ENCODE peak calls at places on chromosomes 12 and 14, in four cellular contexts. D is HCT116, T is Panc1, H is HepG2. K is an unnamed sample.

GRCh38 chr12:11923067-11923466 is 147.7 kb upstream of the BCL2L14 start:
- DNase-seq in D (no peak), T (no peak), H (no peak), K (no peak)

GRCh38 chr14:21796912-21797311 is 123.3 kb upstream of the OR4E1 start:
- DNase-seq in D (no peak), T (no peak), H (no peak), K (no peak)

GRCh38 chr14:68552597-68552996 is 240.3 kb downstream of the ZFP36L1 start:
- DNase-seq in D (no peak), T (no peak), H (no peak), K (no peak)

GRCh38 chr12:45362291-45362690 is 146.4 kb downstream of the ANO6 start:
- DNase-seq in D (no peak), T (no peak), H (no peak), K (no peak)

GRCh38 chr14:73625686-73626085 is 13.4 kb downstream of the ACOT6 start:
- DNase-seq in D (no peak), T (no peak), H (no peak), K (no peak)

GRCh38 chr12:52020539-52021336 is 14.0 kb downstream of the TAMALIN start:
- DNase-seq in D (no peak), T (no peak), H (peak), K (peak)

GRCh38 chr14:68148276-68148675 is 328.7 kb downstream of the RAD51B start:
- DNase-seq in D (no peak), T (no peak), H (no peak), K (no peak)

GRCh38 chr12:13749380-13749779 is 232.0 kb downstream of the GRIN2B start:
- DNase-seq in D (no peak), T (no peak), H (no peak), K (no peak)

GRCh38 chr12:124484526-124484953 is 82.9 kb downstream of the NCOR2 start:
- DNase-seq in D (no peak), T (no peak), H (no peak), K (no peak)

GRCh38 chr12:53097207-53097563 is 282 bp upstream of the IGFBP6 start:
- DNase-seq in D (no peak), T (no peak), H (no peak), K (no peak)

GRCh38 chr12:11881835-11882234 is 188.9 kb upstream of the BCL2L14 start:
- DNase-seq in D (no peak), T (no peak), H (peak), K (no peak)

GRCh38 chr12:7935773-7936581 is at the start of gene SLC2A3:
- DNase-seq in D (no peak), T (no peak), H (peak), K (peak)

GRCh38 chr12:88571543-88571942 is 8.7 kb downstream of the KITLG start:
- DNase-seq in D (no peak), T (no peak), H (no peak), K (no peak)

GRCh38 chr12:42873401-42873800 is 283.9 kb upstream of the PRICKLE1 start:
- DNase-seq in D (no peak), T (no peak), H (no peak), K (no peak)

GRCh38 chr14:97491697-97492096 is 694.5 kb downstream of the VRK1 start:
- DNase-seq in D (no peak), T (no peak), H (no peak), K (no peak)

GRCh38 chr14:38211258-38211735 is 3.6 kb downstream of the SSTR1 start:
- DNase-seq in D (no peak), T (no peak), H (no peak), K (no peak)

GRCh38 chr14:40312296-40312695 is 880.1 kb upstream of the FBXO33 start:
- DNase-seq in D (peak), T (no peak), H (no peak), K (no peak)

GRCh38 chr14:64947710-64948611 is 5.4 kb upstream of the GPX2 start:
- DNase-seq in D (no peak), T (no peak), H (peak), K (no peak)

GRCh38 chr12:91388573-91388972 is 206.0 kb upstream of the DCN start:
- DNase-seq in D (no peak), T (no peak), H (no peak), K (no peak)

GRCh38 chr12:3204143-3204542 is 127.0 kb downstream of the TSPAN9 start:
- DNase-seq in D (peak), T (no peak), H (no peak), K (no peak)

GRCh38 chr12:132554857-132555630 is 55.3 kb downstream of the LRCOL1 start:
- DNase-seq in D (no peak), T (no peak), H (peak), K (peak)

GRCh38 chr12:22635812-22636211 is 10.8 kb downstream of the ETNK1 start:
- DNase-seq in D (no peak), T (no peak), H (no peak), K (no peak)

GRCh38 chr14:59187802-59188460 is 536 bp upstream of the DAAM1 start:
- DNase-seq in D (no peak), T (peak), H (no peak), K (peak)

GRCh38 chr12:123944696-123945095 is 27.9 kb downstream of the CCDC92 start:
- DNase-seq in D (no peak), T (no peak), H (no peak), K (no peak)

GRCh38 chr14:76456200-76456599 is 80.3 kb downstream of the ESRRB start:
- DNase-seq in D (peak), T (no peak), H (peak), K (peak)

GRCh38 chr12:47729233-47729632 is 3.9 kb upstream of the ENDOU start:
- DNase-seq in D (no peak), T (no peak), H (no peak), K (no peak)

GRCh38 chr12:76634074-76634570 is 74.6 kb upstream of the OSBPL8 start:
- DNase-seq in D (no peak), T (no peak), H (no peak), K (no peak)

GRCh38 chr14:103232831-103233319 is 101.2 kb upstream of the EIF5 start:
- DNase-seq in D (no peak), T (no peak), H (no peak), K (no peak)

GRCh38 chr12:7068240-7068993 is 7.9 kb downstream of the C1S start:
- DNase-seq in D (no peak), T (no peak), H (no peak), K (no peak)

GRCh38 chr12:47413806-47414205 is 292.0 kb downstream of the RPAP3 start:
- DNase-seq in D (no peak), T (no peak), H (no peak), K (no peak)

GRCh38 chr12:105485321-105485910 is 154.9 kb downstream of the C12orf75 start:
- DNase-seq in D (no peak), T (no peak), H (no peak), K (no peak)

DNA sequence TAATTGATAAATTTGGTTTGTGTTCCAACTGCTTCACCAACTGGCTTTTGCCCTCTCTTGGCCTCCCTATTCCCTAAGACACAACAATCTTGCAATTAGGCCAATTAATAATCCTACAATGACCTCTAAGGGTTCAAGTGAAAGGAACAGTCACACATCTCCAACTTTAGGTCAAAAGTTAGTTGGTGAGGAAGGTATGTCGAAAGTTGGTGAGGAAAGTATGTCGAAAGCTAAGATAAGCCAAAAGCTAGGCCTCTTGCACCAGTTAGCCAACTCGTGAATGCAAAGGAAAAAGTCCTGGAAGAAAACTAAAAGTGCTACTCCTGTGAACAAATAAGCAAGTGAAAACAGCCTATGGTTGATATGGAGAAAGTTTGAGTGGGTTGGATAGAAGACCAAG is 32.6 kb downstream of the EGLN3 start:
- DNase-seq in D (no peak), T (no peak), H (no peak), K (no peak)
- TF ChIP-seq TCF7L2 in D (no peak), T (no peak), H (no peak), K (no peak)

GRCh38 chr12:118151755-118152154 is 15.8 kb downstream of the PEBP1 start:
- DNase-seq in D (no peak), T (no peak), H (no peak), K (no peak)
- TF ChIP-seq TCF7L2 in D (no peak), T (no peak), H (no peak), K (no peak)

DNA sequence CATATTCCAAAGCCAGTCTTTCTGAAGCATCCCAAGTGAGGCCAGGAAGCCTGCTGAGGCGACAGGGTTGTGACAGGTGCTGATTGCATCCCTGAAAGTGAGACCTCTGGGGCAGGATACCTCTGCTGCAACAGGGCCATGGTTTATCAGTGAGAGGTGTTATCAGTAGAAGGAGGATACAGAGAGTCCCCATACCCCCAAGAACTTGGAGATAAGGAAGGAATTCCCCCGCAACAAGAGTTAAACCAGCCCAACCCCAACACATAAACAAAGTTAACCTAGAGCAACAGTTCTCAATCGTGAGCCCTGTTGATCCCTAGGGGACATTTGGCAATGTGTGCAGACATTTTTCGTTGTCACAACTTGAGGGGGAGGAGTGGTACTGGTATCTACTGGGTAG is 233.1 kb upstream of the NOS1 start:
- DNase-seq in D (no peak), T (no peak), H (no peak), K (no peak)
- TF ChIP-seq TCF7L2 in D (no peak), T (no peak), H (no peak), K (no peak)

GRCh38 chr12:34399631-34400422 is 377.5 kb downstream of the ALG10 start:
- DNase-seq in D (no peak), T (no peak), H (no peak), K (no peak)
- TF ChIP-seq TCF7L2 in D (no peak), T (no peak), H (no peak), K (no peak)

GRCh38 chr12:107622005-107622404 is 63.6 kb upstream of the PWP1 start:
- DNase-seq in D (peak), T (no peak), H (peak), K (peak)
- TF ChIP-seq TCF7L2 in D (no peak), T (no peak), H (no peak), K (no peak)

GRCh38 chr14:36988989-36989388 is 183.4 kb downstream of the SLC25A21 start:
- DNase-seq in D (no peak), T (no peak), H (no peak), K (no peak)
- TF ChIP-seq TCF7L2 in D (no peak), T (no peak), H (no peak), K (no peak)

GRCh38 chr12:113050808-113051207 is 5.7 kb upstream of the DTX1 start:
- DNase-seq in D (no peak), T (no peak), H (no peak), K (no peak)

GRCh38 chr12:113051759-113052158 is 4.8 kb upstream of the DTX1 start:
- DNase-seq in D (no peak), T (no peak), H (no peak), K (no peak)

GRCh38 chr12:113049976-113050742 is 6.4 kb upstream of the DTX1 start:
- DNase-seq in D (peak), T (no peak), H (peak), K (no peak)

GRCh38 chr12:113052326-113052725 is 4.2 kb upstream of the DTX1 start:
- DNase-seq in D (no peak), T (no peak), H (no peak), K (no peak)

GRCh38 chr12:113048716-113049127 is 7.8 kb upstream of the DTX1 start:
- DNase-seq in D (peak), T (no peak), H (peak), K (peak)
- TF ChIP-seq TCF7L2 in D (no peak), T (no peak), H (no peak), K (no peak)

DNA sequence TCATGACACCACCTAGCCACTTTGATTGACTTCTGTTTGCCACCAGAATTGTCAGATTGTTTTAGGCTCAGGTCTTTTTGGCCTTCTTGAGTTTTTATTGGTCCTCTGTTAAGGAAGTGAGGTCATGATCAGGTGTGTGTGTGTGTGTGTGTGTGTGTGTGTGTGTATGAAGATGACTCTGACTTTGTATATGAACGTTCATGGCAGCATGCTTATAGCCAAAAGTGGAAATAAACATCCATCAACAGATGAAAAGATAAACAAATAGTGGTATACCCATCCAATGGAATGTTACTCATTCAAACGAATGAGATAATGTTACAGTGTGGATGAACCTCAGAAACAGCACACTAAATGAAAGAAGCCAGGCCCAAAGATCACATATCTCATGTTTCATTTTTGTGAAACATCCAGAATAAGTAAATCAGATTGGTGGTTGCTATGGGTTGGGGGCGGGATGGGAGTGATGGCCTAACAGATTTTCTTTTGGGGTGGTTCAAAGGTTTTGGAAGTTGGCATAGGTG is 258.6 kb downstream of the KTN1 start:
- DNase-seq in D (no peak), T (no peak), H (no peak), K (no peak)
- TF ChIP-seq TCF7L2 in D (no peak), T (no peak), H (no peak), K (no peak)